ENCODE peak calls at places on chromosome 3, in four cellular contexts. H is pulmonary artery endothelial cell, B is psoas muscle, S is ecto neural progenitor cell. C is an unnamed sample.

GRCh38 chr3:194906970-194907629 is 221.4 kb downstream of the FAM43A start:
- DNase-seq in H (no peak), S (peak; percentile 37), B (no peak), C (no peak)

GRCh38 chr3:64575211-64575844 is 112.5 kb downstream of the ADAMTS9 start:
- DNase-seq in S (no peak), B (no peak), H (no peak), C (peak; percentile 56)

GRCh38 chr3:94114667-94115066 is 51.8 kb downstream of the NSUN3 start:
- DNase-seq in S (no peak), H (no peak), B (no peak), C (no peak)

GRCh38 chr3:189340680-189341460 is 169.1 kb downstream of the TPRG1 start:
- DNase-seq in S (no peak), H (no peak), B (no peak), C (no peak)

GRCh38 chr3:174094671-174095070 is 697.1 kb downstream of the NLGN1 start:
- DNase-seq in B (no peak), S (no peak), H (no peak), C (no peak)

GRCh38 chr3:12653772-12654171 is 10.1 kb downstream of the RAF1 start:
- DNase-seq in B (no peak), S (no peak), H (no peak), C (no peak)

GRCh38 chr3:12751548-12751947 is 7.5 kb downstream of the TMEM40 start:
- DNase-seq in H (no peak), S (no peak), B (no peak), C (no peak)

GRCh38 chr3:60086811-60087210 is 1037.0 kb upstream of the CFAP20DC start:
- DNase-seq in B (no peak), S (no peak), H (no peak), C (no peak)

GRCh38 chr3:38588276-38588971 is 61.1 kb downstream of the SCN5A start:
- DNase-seq in S (peak; percentile 26), H (no peak), B (no peak), C (no peak)

GRCh38 chr3:142019794-142020320 is 129.5 kb downstream of the TFDP2 start:
- DNase-seq in B (no peak), S (no peak), H (no peak), C (peak; percentile 38)

GRCh38 chr3:188720636-188721035 is 451.1 kb upstream of the TPRG1 start:
- DNase-seq in H (no peak), B (no peak), S (no peak), C (peak; percentile 13)